ENCODE peak calls at places on chromosomes 1 and 21, in seven cellular contexts. N is lung, M is cardiac muscle cell, G is hepatocyte, Y is heart right ventricle, L is AG04450, J is body of pancreas. C is an unnamed sample. For H3K27me3, the result is how much of the 10 kb centered on the place peaks cover.

GRCh38 chr21:41521489-41522027 is 13.6 kb upstream of the TMPRSS2 start:
- DNase-seq in N (no peak), M (no peak), G (no peak), Y (no peak), L (no peak), J (no peak), C (no peak)

GRCh38 chr1:31805318-31805717 is 10.5 kb downstream of the SPOCD1 start:
- DNase-seq in N (no peak), M (no peak), G (no peak), Y (no peak), L (no peak), J (no peak), C (no peak)

GRCh38 chr21:38861989-38862683 is 56.4 kb downstream of the ETS2 start:
- DNase-seq in N (no peak), M (no peak), G (no peak), Y (no peak), L (no peak), J (no peak), C (no peak)

GRCh38 chr1:232435746-232436145 is 194.2 kb downstream of the SIPA1L2 start:
- DNase-seq in N (no peak), M (peak), G (peak), Y (peak), L (peak), J (no peak), C (no peak)

GRCh38 chr21:45539046-45539795 is 3.0 kb downstream of the SLC19A1 start:
- DNase-seq in N (no peak), M (no peak), G (no peak), Y (no peak), L (no peak), J (no peak), C (peak)

GRCh38 chr1:81407463-81407862 is 393.3 kb upstream of the ADGRL2 start:
- DNase-seq in N (no peak), M (no peak), G (no peak), Y (no peak), L (no peak), J (no peak), C (no peak)

GRCh38 chr21:45386728-45387371 is 18.1 kb upstream of the COL18A1 start:
- DNase-seq in N (no peak), M (peak), G (peak), Y (peak), L (peak), J (peak), C (peak)

GRCh38 chr1:218347316-218347712 is 2.2 kb downstream of the TGFB2 start:
- DNase-seq in N (no peak), M (peak), G (peak), Y (no peak), L (no peak), J (no peak), C (no peak)

GRCh38 chr1:220045356-220046051 is 801 bp downstream of the EPRS1 start:
- DNase-seq in N (no peak), M (no peak), G (peak), Y (no peak), L (no peak), J (no peak), C (no peak)

GRCh38 chr1:41322835-41323234 is 38.4 kb upstream of the FOXO6 start:
- DNase-seq in N (peak), M (peak), G (no peak), Y (peak), L (no peak), J (peak), C (no peak)

GRCh38 chr1:61448934-61449368 is 276.0 kb downstream of the TM2D1 start:
- DNase-seq in N (no peak), M (peak), G (no peak), Y (peak), L (no peak), J (peak), C (peak)

GRCh38 chr1:84726593-84727275 is 36.5 kb upstream of the SSX2IP start:
- DNase-seq in N (no peak), M (no peak), G (no peak), Y (no peak), L (no peak), J (no peak), C (no peak)

GRCh38 chr1:56502700-56503245 is 76.6 kb downstream of the PLPP3 start:
- DNase-seq in N (no peak), M (peak), G (no peak), Y (no peak), L (no peak), J (no peak), C (peak)

GRCh38 chr1:219387211-219387610 is 213.5 kb downstream of the LYPLAL1 start:
- DNase-seq in N (no peak), M (no peak), G (no peak), Y (no peak), L (no peak), J (no peak), C (no peak)

GRCh38 chr1:46491500-46492268 is 2.0 kb downstream of the DMBX1 start:
- DNase-seq in N (no peak), M (no peak), G (no peak), Y (no peak), L (no peak), J (no peak), C (peak)

GRCh38 chr1:115495603-115496002 is 146.2 kb upstream of the VANGL1 start:
- DNase-seq in N (no peak), M (no peak), G (no peak), Y (no peak), L (no peak), J (no peak), C (peak)

GRCh38 chr1:90795396-90795795 is 78.3 kb upstream of the BARHL2 start:
- DNase-seq in N (no peak), M (no peak), G (no peak), Y (no peak), L (no peak), J (no peak), C (no peak)

GRCh38 chr1:189369612-189370011 is 1108.1 kb downstream of the BRINP3 start:
- DNase-seq in N (no peak), M (no peak), G (no peak), Y (no peak), L (no peak), J (no peak), C (no peak)

GRCh38 chr1:189654906-189655305 is 822.8 kb downstream of the BRINP3 start:
- DNase-seq in N (no peak), M (peak), G (peak), Y (no peak), L (peak), J (no peak), C (no peak)

GRCh38 chr1:25959626-25960025 is 38.2 kb downstream of the PAFAH2 start:
- DNase-seq in N (no peak), M (no peak), G (no peak), Y (no peak), L (no peak), J (no peak), C (no peak)

GRCh38 chr1:151568626-151569088 is 28.5 kb downstream of the TUFT1 start:
- DNase-seq in N (no peak), M (no peak), G (no peak), Y (no peak), L (no peak), J (no peak), C (no peak)

GRCh38 chr1:232890340-232890953 is 60.0 kb upstream of the NTPCR start:
- DNase-seq in N (no peak), M (no peak), G (no peak), Y (no peak), L (no peak), J (no peak), C (no peak)

DNA sequence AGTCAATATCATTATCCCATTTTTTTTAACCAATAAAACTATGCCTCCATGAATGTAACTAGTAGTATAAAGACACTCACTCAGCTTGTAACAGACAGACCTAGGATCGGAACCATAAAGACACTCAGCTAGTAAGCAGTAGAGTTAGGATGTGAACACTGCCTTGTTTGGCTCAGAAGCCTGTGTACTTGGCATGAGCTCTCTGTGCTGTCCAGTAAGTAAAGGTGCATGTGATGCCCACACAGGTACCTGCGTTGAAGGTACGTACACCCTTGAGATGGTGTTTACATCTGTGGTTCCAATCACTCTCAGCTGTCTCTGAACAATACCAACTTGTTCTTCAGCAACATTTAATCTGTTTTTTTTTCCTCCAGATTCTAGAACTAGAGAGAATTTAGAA is 252.1 kb upstream of the SGIP1 start:
- DNase-seq in N (no peak), M (no peak), G (no peak), Y (no peak), L (no peak), J (no peak), C (no peak)
- H3K27ac ChIP-seq in N (no peak), M (no peak), G (no peak), Y (no peak), L (no peak), J (no peak), C (peak)

DNA sequence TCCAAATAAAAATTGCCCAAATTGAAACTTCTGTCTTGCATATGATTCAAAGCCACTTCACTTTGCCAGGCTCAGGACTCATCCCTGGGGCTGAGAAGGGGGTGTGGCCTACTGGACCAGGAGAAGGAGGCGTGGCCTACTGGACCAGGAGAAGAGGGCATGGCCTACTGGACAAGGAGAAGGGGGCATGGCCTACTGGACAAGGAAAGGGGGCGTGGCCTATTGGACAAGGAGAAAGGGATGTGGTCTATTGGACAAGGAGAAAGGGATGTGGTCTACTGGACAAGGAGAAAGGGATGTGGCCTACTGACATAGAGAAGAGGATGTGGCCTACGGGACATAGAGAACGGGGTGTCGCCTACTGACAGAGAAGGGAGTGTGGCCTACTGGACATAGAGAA is 405.3 kb downstream of the RRAGC start:
- DNase-seq in N (no peak), M (no peak), G (no peak), Y (no peak), L (no peak), J (no peak), C (no peak)
- H3K27me3 ChIP-seq in N (under half), M (under half), G (under half), Y (under half), L (under half), J (under half), C (under half)

DNA sequence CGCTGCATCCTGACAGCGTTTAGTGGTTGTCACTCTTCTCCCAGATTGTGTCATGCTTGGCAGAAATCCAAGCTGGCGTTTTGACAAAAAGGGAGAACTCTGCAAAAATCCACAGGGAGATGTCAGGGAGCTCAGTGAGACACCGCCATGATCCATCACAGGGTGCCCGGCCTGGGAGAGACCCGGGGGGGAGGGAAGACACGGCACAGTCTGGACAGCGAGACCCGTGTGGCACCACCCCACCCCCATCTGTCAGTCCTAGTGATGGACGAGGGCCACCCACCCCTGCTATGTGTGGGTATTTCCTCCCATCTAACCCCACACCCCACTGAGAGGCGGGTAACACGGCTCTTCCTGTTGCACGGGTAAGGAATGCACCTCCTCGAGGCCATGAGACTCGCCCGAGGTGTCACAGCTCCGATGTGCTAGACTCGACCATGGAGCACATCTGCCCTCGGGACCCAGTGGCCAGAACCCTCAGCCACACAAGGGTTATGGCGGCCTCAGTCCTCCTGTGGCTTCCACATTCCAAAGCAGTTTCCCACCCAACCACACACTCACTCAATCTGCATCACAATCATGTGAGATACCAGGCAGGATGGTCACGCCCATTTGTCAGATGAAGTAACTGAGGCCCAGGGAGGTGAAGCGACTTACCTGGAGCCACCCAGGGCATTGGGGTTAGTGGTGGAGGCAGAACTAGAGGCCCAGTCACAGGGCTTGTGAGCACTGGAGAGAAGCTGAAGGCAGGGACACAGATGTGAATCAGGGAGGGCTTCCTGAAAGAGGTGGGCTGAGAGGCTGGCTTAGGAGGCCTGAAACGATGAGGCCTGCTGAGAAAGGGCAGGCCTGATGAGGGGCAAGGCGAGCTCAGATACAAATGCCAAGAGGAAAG is 688.5 kb downstream of the MATN1 start:
- DNase-seq in N (peak), M (peak), G (no peak), Y (no peak), L (no peak), J (no peak), C (no peak)
- TF ChIP-seq CTCF in N (no peak), M (no peak), G (no peak), Y (no peak), L (no peak), J (no peak), C (no peak)

GRCh38 chr1:111127923-111128643 is 11.8 kb downstream of the DRAM2 start:
- DNase-seq in N (no peak), M (no peak), G (no peak), Y (no peak), L (no peak), J (no peak), C (no peak)
- H3K27ac ChIP-seq in N (no peak), M (no peak), G (no peak), Y (no peak), L (no peak), J (no peak), C (no peak)

DNA sequence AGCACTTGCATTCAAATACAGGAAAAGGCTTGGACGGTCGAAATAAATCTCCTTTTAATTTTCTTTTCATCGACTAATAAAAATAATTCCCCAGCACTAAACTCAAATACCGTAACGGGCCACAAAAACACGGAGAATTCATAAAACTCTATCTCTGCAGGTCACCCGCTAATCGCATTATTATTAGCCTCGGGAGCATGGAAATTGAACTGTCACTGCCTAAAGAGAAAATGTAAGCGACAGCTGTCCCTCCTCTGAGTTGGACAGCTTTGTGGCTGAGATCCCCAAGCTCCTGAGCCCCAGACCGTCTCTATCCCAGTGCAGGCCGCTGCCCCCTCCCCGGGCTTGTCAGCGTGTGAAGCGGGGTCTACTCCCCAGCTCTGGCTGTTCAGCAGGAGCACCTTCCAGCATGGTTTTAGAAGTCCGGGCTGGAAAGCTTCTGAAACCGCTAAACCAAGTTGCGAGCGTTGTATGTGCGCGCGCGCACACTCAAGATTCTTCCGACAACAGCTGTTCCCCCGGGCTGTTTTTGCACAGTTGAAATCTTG is 1.8 kb downstream of the TBX15 start:
- DNase-seq in N (no peak), M (no peak), G (no peak), Y (no peak), L (no peak), J (no peak), C (no peak)
- H3K27me3 ChIP-seq in N (under half), M (half or more), G (half or more), Y (half or more), L (half or more), J (under half), C (under half)